ENCODE peak calls at places on chromosomes 16 and 17, in nine cellular contexts. One of them, this sample, is unnamed.

GRCh38 chr17:48795444-48796162 is 21.4 kb downstream of the TTLL6 start:
- DNase-seq in heart left ventricle: no peak
- DNase-seq in right cardiac atrium: no peak
- DNase-seq in psoas muscle: no peak
- DNase-seq in DND-41: no peak
- DNase-seq in lower lobe of right lung: no peak
- DNase-seq in hepatocyte: peak
- DNase-seq in effector memory CD4-positive, alpha-beta T cell: no peak
- DNase-seq in tibial artery: no peak
- DNase-seq in this sample: no peak

GRCh38 chr16:65698943-65699342 is 577.1 kb upstream of the CDH11 start:
- DNase-seq in lower lobe of right lung: no peak
- DNase-seq in right cardiac atrium: no peak
- DNase-seq in effector memory CD4-positive, alpha-beta T cell: no peak
- DNase-seq in tibial artery: no peak
- DNase-seq in DND-41: no peak
- DNase-seq in hepatocyte: peak
- DNase-seq in psoas muscle: no peak
- DNase-seq in heart left ventricle: no peak
- DNase-seq in this sample: no peak

GRCh38 chr17:752620-753219 is 656 bp upstream of the GEMIN4 start:
- DNase-seq in effector memory CD4-positive, alpha-beta T cell: no peak
- DNase-seq in psoas muscle: peak
- DNase-seq in hepatocyte: peak
- DNase-seq in tibial artery: peak
- DNase-seq in heart left ventricle: peak
- DNase-seq in DND-41: no peak
- DNase-seq in lower lobe of right lung: peak
- DNase-seq in right cardiac atrium: peak
- DNase-seq in this sample: no peak

GRCh38 chr16:66441586-66442375 is 14.7 kb downstream of the BEAN1 start:
- DNase-seq in effector memory CD4-positive, alpha-beta T cell: no peak
- DNase-seq in tibial artery: no peak
- DNase-seq in lower lobe of right lung: no peak
- DNase-seq in DND-41: no peak
- DNase-seq in psoas muscle: no peak
- DNase-seq in hepatocyte: no peak
- DNase-seq in right cardiac atrium: no peak
- DNase-seq in heart left ventricle: no peak
- DNase-seq in this sample: no peak

GRCh38 chr16:23288209-23288608 is 13.9 kb upstream of the SCNN1B start:
- DNase-seq in effector memory CD4-positive, alpha-beta T cell: no peak
- DNase-seq in psoas muscle: no peak
- DNase-seq in tibial artery: no peak
- DNase-seq in right cardiac atrium: no peak
- DNase-seq in hepatocyte: no peak
- DNase-seq in DND-41: no peak
- DNase-seq in lower lobe of right lung: no peak
- DNase-seq in heart left ventricle: no peak
- DNase-seq in this sample: no peak

GRCh38 chr17:55157165-55157564 is 107.6 kb upstream of the HLF start:
- DNase-seq in effector memory CD4-positive, alpha-beta T cell: no peak
- DNase-seq in DND-41: no peak
- DNase-seq in psoas muscle: no peak
- DNase-seq in right cardiac atrium: no peak
- DNase-seq in heart left ventricle: no peak
- DNase-seq in lower lobe of right lung: no peak
- DNase-seq in hepatocyte: no peak
- DNase-seq in tibial artery: no peak
- DNase-seq in this sample: no peak

GRCh38 chr16:85192233-85192632 is 80.0 kb upstream of the CIBAR2 start:
- DNase-seq in right cardiac atrium: peak
- DNase-seq in effector memory CD4-positive, alpha-beta T cell: no peak
- DNase-seq in heart left ventricle: no peak
- DNase-seq in DND-41: no peak
- DNase-seq in hepatocyte: no peak
- DNase-seq in psoas muscle: no peak
- DNase-seq in tibial artery: no peak
- DNase-seq in lower lobe of right lung: no peak
- DNase-seq in this sample: no peak

GRCh38 chr17:59785091-59785799 is 77.8 kb downstream of the VMP1 start:
- DNase-seq in hepatocyte: no peak
- DNase-seq in tibial artery: no peak
- DNase-seq in right cardiac atrium: no peak
- DNase-seq in psoas muscle: no peak
- DNase-seq in lower lobe of right lung: no peak
- DNase-seq in heart left ventricle: no peak
- DNase-seq in effector memory CD4-positive, alpha-beta T cell: no peak
- DNase-seq in DND-41: no peak
- DNase-seq in this sample: no peak

GRCh38 chr17:45940826-45941225 is 46.5 kb downstream of the MAPT start:
- DNase-seq in psoas muscle: peak
- DNase-seq in tibial artery: peak
- DNase-seq in heart left ventricle: no peak
- DNase-seq in lower lobe of right lung: no peak
- DNase-seq in right cardiac atrium: no peak
- DNase-seq in DND-41: no peak
- DNase-seq in effector memory CD4-positive, alpha-beta T cell: no peak
- DNase-seq in hepatocyte: no peak
- DNase-seq in this sample: no peak

GRCh38 chr17:50363217-50364060 is 9.5 kb downstream of the MRPL27 start:
- DNase-seq in effector memory CD4-positive, alpha-beta T cell: no peak
- DNase-seq in tibial artery: no peak
- DNase-seq in hepatocyte: no peak
- DNase-seq in heart left ventricle: no peak
- DNase-seq in lower lobe of right lung: no peak
- DNase-seq in psoas muscle: no peak
- DNase-seq in right cardiac atrium: peak
- DNase-seq in DND-41: no peak
- DNase-seq in this sample: no peak

GRCh38 chr17:21061971-21062526 is 19.2 kb upstream of the USP22 start:
- DNase-seq in right cardiac atrium: no peak
- DNase-seq in effector memory CD4-positive, alpha-beta T cell: no peak
- DNase-seq in tibial artery: no peak
- DNase-seq in psoas muscle: no peak
- DNase-seq in DND-41: no peak
- DNase-seq in lower lobe of right lung: no peak
- DNase-seq in heart left ventricle: no peak
- DNase-seq in hepatocyte: no peak
- DNase-seq in this sample: no peak

GRCh38 chr17:73510981-73511442 is 133.2 kb downstream of the SDK2 start:
- DNase-seq in heart left ventricle: no peak
- DNase-seq in effector memory CD4-positive, alpha-beta T cell: no peak
- DNase-seq in right cardiac atrium: no peak
- DNase-seq in tibial artery: no peak
- DNase-seq in lower lobe of right lung: no peak
- DNase-seq in psoas muscle: no peak
- DNase-seq in hepatocyte: no peak
- DNase-seq in DND-41: no peak
- DNase-seq in this sample: no peak

GRCh38 chr16:70589998-70590471 is 56.3 kb upstream of the IL34 start:
- DNase-seq in psoas muscle: no peak
- DNase-seq in lower lobe of right lung: no peak
- DNase-seq in DND-41: no peak
- DNase-seq in hepatocyte: peak
- DNase-seq in tibial artery: peak
- DNase-seq in effector memory CD4-positive, alpha-beta T cell: no peak
- DNase-seq in right cardiac atrium: peak
- DNase-seq in heart left ventricle: peak
- DNase-seq in this sample: no peak

GRCh38 chr17:66171172-66171571 is 20.8 kb downstream of the CEP112 start:
- DNase-seq in DND-41: no peak
- DNase-seq in effector memory CD4-positive, alpha-beta T cell: no peak
- DNase-seq in hepatocyte: no peak
- DNase-seq in psoas muscle: no peak
- DNase-seq in right cardiac atrium: no peak
- DNase-seq in tibial artery: no peak
- DNase-seq in heart left ventricle: no peak
- DNase-seq in lower lobe of right lung: no peak
- DNase-seq in this sample: no peak

GRCh38 chr17:66169839-66170238 is 22.1 kb downstream of the CEP112 start:
- DNase-seq in heart left ventricle: no peak
- DNase-seq in DND-41: no peak
- DNase-seq in hepatocyte: no peak
- DNase-seq in lower lobe of right lung: no peak
- DNase-seq in psoas muscle: no peak
- DNase-seq in right cardiac atrium: no peak
- DNase-seq in effector memory CD4-positive, alpha-beta T cell: no peak
- DNase-seq in tibial artery: no peak
- DNase-seq in this sample: no peak

GRCh38 chr17:66167189-66167815 is 24.6 kb downstream of the CEP112 start:
- DNase-seq in right cardiac atrium: no peak
- DNase-seq in hepatocyte: no peak
- DNase-seq in DND-41: no peak
- DNase-seq in heart left ventricle: no peak
- DNase-seq in tibial artery: no peak
- DNase-seq in psoas muscle: no peak
- DNase-seq in effector memory CD4-positive, alpha-beta T cell: no peak
- DNase-seq in lower lobe of right lung: no peak
- DNase-seq in this sample: no peak

DNA sequence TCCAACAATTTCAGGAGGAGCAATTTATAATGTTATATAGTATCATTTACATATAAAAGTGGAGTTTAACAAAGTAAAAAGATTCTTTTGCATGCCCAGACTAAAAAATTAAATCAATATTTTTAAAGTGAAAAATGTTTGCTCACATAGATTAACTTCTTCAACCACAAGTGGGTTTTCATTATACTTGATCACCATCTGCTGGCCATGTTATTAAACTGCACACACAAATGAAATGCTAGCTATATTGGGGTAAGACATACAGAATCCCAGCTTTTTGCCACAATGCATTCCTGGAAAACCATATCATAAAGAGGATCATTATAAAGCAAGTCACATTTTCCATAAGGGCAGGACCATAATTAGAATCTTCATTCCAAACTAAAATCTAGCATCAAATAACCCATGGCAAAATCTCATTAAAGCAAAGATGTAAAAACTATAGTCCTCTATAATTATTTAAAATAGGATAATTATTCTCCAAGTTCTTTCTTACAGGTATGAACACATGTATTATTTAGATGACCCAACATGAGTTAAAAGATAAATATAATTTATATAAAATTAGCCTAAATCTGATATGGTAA is 26.3 kb downstream of the CEP112 start:
- DNase-seq in psoas muscle: no peak
- DNase-seq in hepatocyte: peak
- DNase-seq in lower lobe of right lung: no peak
- DNase-seq in tibial artery: no peak
- DNase-seq in DND-41: peak
- DNase-seq in right cardiac atrium: no peak
- DNase-seq in heart left ventricle: no peak
- DNase-seq in effector memory CD4-positive, alpha-beta T cell: no peak
- DNase-seq in this sample: peak
- H3K27ac ChIP-seq in psoas muscle: no peak
- H3K27ac ChIP-seq in hepatocyte: no peak
- H3K27ac ChIP-seq in lower lobe of right lung: no peak
- H3K27ac ChIP-seq in tibial artery: no peak
- H3K27ac ChIP-seq in DND-41: no peak
- H3K27ac ChIP-seq in right cardiac atrium: no peak
- H3K27ac ChIP-seq in heart left ventricle: no peak
- H3K27ac ChIP-seq in effector memory CD4-positive, alpha-beta T cell: no peak
- H3K27ac ChIP-seq in this sample: no peak

GRCh38 chr16:27332105-27332504 is 18.3 kb downstream of the IL4R start:
- DNase-seq in tibial artery: no peak
- DNase-seq in hepatocyte: no peak
- DNase-seq in DND-41: no peak
- DNase-seq in effector memory CD4-positive, alpha-beta T cell: no peak
- DNase-seq in psoas muscle: no peak
- DNase-seq in heart left ventricle: peak
- DNase-seq in lower lobe of right lung: no peak
- DNase-seq in right cardiac atrium: no peak
- DNase-seq in this sample: no peak
- H3K27ac ChIP-seq in tibial artery: peak
- H3K27ac ChIP-seq in hepatocyte: no peak
- H3K27ac ChIP-seq in DND-41: no peak
- H3K27ac ChIP-seq in effector memory CD4-positive, alpha-beta T cell: no peak
- H3K27ac ChIP-seq in psoas muscle: peak
- H3K27ac ChIP-seq in heart left ventricle: peak
- H3K27ac ChIP-seq in lower lobe of right lung: peak
- H3K27ac ChIP-seq in right cardiac atrium: peak
- H3K27ac ChIP-seq in this sample: no peak

GRCh38 chr16:50694206-50694605 is 800 bp downstream of the NOD2 start:
- DNase-seq in heart left ventricle: no peak
- DNase-seq in hepatocyte: no peak
- DNase-seq in right cardiac atrium: no peak
- DNase-seq in effector memory CD4-positive, alpha-beta T cell: no peak
- DNase-seq in DND-41: no peak
- DNase-seq in lower lobe of right lung: no peak
- DNase-seq in psoas muscle: no peak
- DNase-seq in tibial artery: no peak
- DNase-seq in this sample: no peak
- H3K27ac ChIP-seq in heart left ventricle: no peak
- H3K27ac ChIP-seq in hepatocyte: no peak
- H3K27ac ChIP-seq in right cardiac atrium: no peak
- H3K27ac ChIP-seq in effector memory CD4-positive, alpha-beta T cell: no peak
- H3K27ac ChIP-seq in DND-41: no peak
- H3K27ac ChIP-seq in lower lobe of right lung: peak
- H3K27ac ChIP-seq in psoas muscle: no peak
- H3K27ac ChIP-seq in tibial artery: no peak
- H3K27ac ChIP-seq in this sample: no peak

GRCh38 chr16:9318764-9319163 is 227.3 kb downstream of the HAPSTR1 start:
- DNase-seq in DND-41: no peak
- DNase-seq in psoas muscle: no peak
- DNase-seq in hepatocyte: no peak
- DNase-seq in tibial artery: no peak
- DNase-seq in right cardiac atrium: no peak
- DNase-seq in heart left ventricle: no peak
- DNase-seq in effector memory CD4-positive, alpha-beta T cell: no peak
- DNase-seq in lower lobe of right lung: no peak
- DNase-seq in this sample: no peak

GRCh38 chr16:9311303-9311954 is 220.0 kb downstream of the HAPSTR1 start:
- DNase-seq in heart left ventricle: no peak
- DNase-seq in right cardiac atrium: no peak
- DNase-seq in psoas muscle: no peak
- DNase-seq in effector memory CD4-positive, alpha-beta T cell: no peak
- DNase-seq in lower lobe of right lung: no peak
- DNase-seq in DND-41: no peak
- DNase-seq in tibial artery: no peak
- DNase-seq in hepatocyte: peak
- DNase-seq in this sample: no peak

GRCh38 chr16:9316615-9317014 is 225.2 kb downstream of the HAPSTR1 start:
- DNase-seq in hepatocyte: peak
- DNase-seq in DND-41: no peak
- DNase-seq in tibial artery: no peak
- DNase-seq in effector memory CD4-positive, alpha-beta T cell: no peak
- DNase-seq in lower lobe of right lung: no peak
- DNase-seq in right cardiac atrium: no peak
- DNase-seq in heart left ventricle: no peak
- DNase-seq in psoas muscle: no peak
- DNase-seq in this sample: no peak

DNA sequence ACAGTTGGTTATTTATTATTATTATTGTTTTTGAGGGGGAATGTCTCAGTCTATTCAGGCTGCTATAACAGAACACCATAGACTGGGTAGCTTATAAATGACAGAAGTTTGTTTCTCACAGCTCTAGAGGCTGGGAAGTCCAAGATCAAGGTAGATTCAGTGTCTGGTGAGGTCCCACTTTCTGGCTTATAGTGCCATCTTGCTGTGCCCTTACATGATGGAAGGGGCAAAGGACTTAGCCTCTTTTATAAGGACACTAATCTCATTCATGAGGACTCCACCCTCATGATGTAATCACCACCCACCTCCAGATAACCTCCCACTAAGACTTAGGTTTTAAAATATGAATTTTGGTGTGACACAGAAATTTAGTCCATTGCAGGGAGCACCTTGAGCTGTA is 224.6 kb downstream of the HAPSTR1 start:
- DNase-seq in lower lobe of right lung: no peak
- DNase-seq in tibial artery: no peak
- DNase-seq in psoas muscle: no peak
- DNase-seq in DND-41: no peak
- DNase-seq in effector memory CD4-positive, alpha-beta T cell: no peak
- DNase-seq in heart left ventricle: no peak
- DNase-seq in right cardiac atrium: no peak
- DNase-seq in hepatocyte: no peak
- DNase-seq in this sample: no peak
- H3K27ac ChIP-seq in lower lobe of right lung: no peak
- H3K27ac ChIP-seq in tibial artery: no peak
- H3K27ac ChIP-seq in psoas muscle: no peak
- H3K27ac ChIP-seq in DND-41: no peak
- H3K27ac ChIP-seq in effector memory CD4-positive, alpha-beta T cell: no peak
- H3K27ac ChIP-seq in heart left ventricle: no peak
- H3K27ac ChIP-seq in right cardiac atrium: no peak
- H3K27ac ChIP-seq in hepatocyte: no peak
- H3K27ac ChIP-seq in this sample: no peak